ENCODE peak calls at places on chromosome 2, in ten cellular contexts. G is GM04503, D is HCT116, U is nucleus accumbens, X is right lobe of liver, K is bronchial epithelial cell, C is iris pigment epithelial cell, Y is B cell, Z is GM04504, L is aorta. R is an unnamed sample.

GRCh38 chr2:68363731-68364130 is 1.4 kb upstream of the PLEK start:
- DNase-seq in G (no peak), D (no peak), U (no peak), X (no peak), K (no peak), C (no peak), Y (no peak), Z (no peak), L (no peak), R (no peak)

GRCh38 chr2:97808816-97809215 is 95.4 kb downstream of the ZAP70 start:
- DNase-seq in G (no peak), D (no peak), U (no peak), X (no peak), K (no peak), C (no peak), Y (no peak), Z (no peak), L (no peak), R (no peak)

GRCh38 chr2:16246281-16246850 is 306.0 kb downstream of the MYCN start:
- DNase-seq in G (no peak), D (no peak), U (no peak), X (no peak), K (no peak), C (no peak), Y (no peak), Z (no peak), L (no peak), R (no peak)

GRCh38 chr2:146817613-146818012 is 1027.2 kb upstream of the ACVR2A start:
- DNase-seq in G (no peak), D (no peak), U (no peak), X (no peak), K (peak; percentile 95), C (no peak), Y (no peak), Z (no peak), L (no peak), R (peak; percentile 91)

GRCh38 chr2:217795706-217796465 is 206.9 kb downstream of the TNS1 start:
- DNase-seq in G (no peak), D (no peak), U (no peak), X (no peak), K (no peak), C (no peak), Y (no peak), Z (no peak), L (no peak), R (no peak)

GRCh38 chr2:85776672-85777071 is 22.9 kb downstream of the ATOH8 start:
- DNase-seq in G (no peak), D (no peak), U (no peak), X (no peak), K (no peak), C (no peak), Y (no peak), Z (no peak), L (no peak), R (no peak)

GRCh38 chr2:48496867-48497266 is 33.1 kb upstream of the STON1 start:
- DNase-seq in G (peak; percentile 78), D (no peak), U (no peak), X (no peak), K (no peak), C (peak; percentile 97), Y (no peak), Z (peak; percentile 78), L (no peak), R (peak; percentile 38)

GRCh38 chr2:231991664-231992063 is 30.2 kb downstream of the DIS3L2 start:
- DNase-seq in G (no peak), D (no peak), U (no peak), X (no peak), K (peak; percentile 21), C (peak; percentile 47), Y (no peak), Z (no peak), L (no peak), R (peak; percentile 36)

GRCh38 chr2:65620524-65620923 is 188.1 kb upstream of the SPRED2 start:
- DNase-seq in G (no peak), D (no peak), U (no peak), X (no peak), K (no peak), C (no peak), Y (no peak), Z (no peak), L (no peak), R (no peak)

GRCh38 chr2:138112536-138112935 is 148.3 kb downstream of the HNMT start:
- DNase-seq in G (no peak), D (no peak), U (no peak), X (no peak), K (peak; percentile 61), C (peak; percentile 38), Y (no peak), Z (no peak), L (no peak), R (peak; percentile 22)

GRCh38 chr2:72442270-72442669 is 294.6 kb upstream of the CYP26B1 start:
- DNase-seq in G (no peak), D (no peak), U (no peak), X (no peak), K (no peak), C (no peak), Y (no peak), Z (no peak), L (no peak), R (no peak)

R was measured in foreskin keratinocyte.